ENCODE peak calls at places on chromosomes 11 and 22, in seven cellular contexts. W is CD8-positive, alpha-beta T cell; V is GM23338; U is lung; N is right lobe of liver; Q is osteoblast; Y is suprapubic skin. H is an unnamed sample.

GRCh38 chr11:80722616-80723015 is 1281.8 kb upstream of the TENM4 start:
- DNase-seq in N (no peak), V (no peak), U (no peak), Q (no peak), Y (no peak), W (no peak), H (no peak)

GRCh38 chr22:29756341-29756740 is 10.5 kb downstream of the ZMAT5 start:
- DNase-seq in W (no peak), N (no peak), U (no peak), Y (no peak), V (no peak), Q (no peak), H (no peak)

GRCh38 chr11:15236514-15236913 is 121.8 kb downstream of the INSC start:
- DNase-seq in Y (no peak), V (peak; percentile 16), W (no peak), Q (no peak), U (no peak), N (no peak), H (no peak)

GRCh38 chr11:31106963-31107576 is 262.5 kb downstream of the DCDC1 start:
- DNase-seq in N (peak; percentile 73), W (peak; percentile 41), V (peak; percentile 92), Y (no peak), U (peak; percentile 45), Q (peak; percentile 53), H (peak; percentile 75)

GRCh38 chr11:1224491-1225385 is 1.9 kb downstream of the MUC5B start:
- DNase-seq in W (no peak), Y (peak; percentile 59), N (peak; percentile 39), U (no peak), Q (peak; percentile 64), V (peak; percentile 47), H (peak; percentile 17)

GRCh38 chr22:45963821-45964220 is 13.1 kb downstream of the WNT7B start:
- DNase-seq in W (no peak), N (no peak), Q (peak; percentile 76), V (no peak), Y (no peak), U (no peak), H (no peak)

GRCh38 chr11:20731676-20732075 is 62.3 kb downstream of the NELL1 start:
- DNase-seq in N (no peak), V (no peak), Q (no peak), W (no peak), Y (no peak), U (no peak), H (no peak)

GRCh38 chr11:131111775-131112174 is 195.5 kb upstream of the SNX19 start:
- DNase-seq in Q (no peak), Y (no peak), U (no peak), N (no peak), W (no peak), V (no peak), H (no peak)

GRCh38 chr11:44524751-44525171 is 40.7 kb upstream of the CD82 start:
- DNase-seq in V (no peak), W (no peak), Y (no peak), U (no peak), Q (no peak), N (no peak), H (no peak)

GRCh38 chr11:65503923-65504670 is 5.3 kb downstream of the MALAT1 start:
- DNase-seq in Y (no peak), W (no peak), Q (peak; percentile 10), U (no peak), V (no peak), N (no peak), H (peak; percentile 52)

GRCh38 chr22:34877506-34877905 is 188.5 kb upstream of the ISX start:
- DNase-seq in W (no peak), Q (no peak), V (no peak), U (no peak), N (no peak), Y (no peak), H (no peak)

GRCh38 chr11:63558459-63559157 is 4.6 kb downstream of the PLAAT2 start:
- DNase-seq in W (no peak), Q (no peak), V (no peak), Y (no peak), N (no peak), U (no peak), H (peak; percentile 20)

GRCh38 chr22:46481386-46481785 is 56.0 kb downstream of the CELSR1 start:
- DNase-seq in Y (no peak), N (no peak), W (no peak), U (no peak), V (no peak), Q (no peak), H (no peak)

GRCh38 chr11:2267306-2267861 is 3.0 kb downstream of the ASCL2 start:
- DNase-seq in N (no peak), Y (no peak), V (no peak), W (peak; percentile 5), Q (peak; percentile 82), U (peak; percentile 28), H (no peak)

GRCh38 chr11:74870485-74870884 is 78.4 kb downstream of the XRRA1 start:
- DNase-seq in Y (no peak), W (no peak), Q (peak; percentile 85), N (no peak), U (no peak), V (peak; percentile 78), H (no peak)

GRCh38 chr11:64734786-64735761 is 8.9 kb downstream of the RASGRP2 start:
- DNase-seq in N (peak; percentile 45), V (no peak), Q (no peak), W (no peak), U (no peak), Y (no peak), H (no peak)

GRCh38 chr11:13944016-13944415 is 18.5 kb upstream of the SPON1 start:
- DNase-seq in Y (no peak), N (no peak), Q (no peak), W (no peak), V (no peak), U (no peak), H (no peak)

GRCh38 chr22:41862530-41863266 is 29.8 kb downstream of the SREBF2 start:
- DNase-seq in U (peak; percentile 36), Y (no peak), Q (peak; percentile 89), W (no peak), N (no peak), V (no peak), H (no peak)

GRCh38 chr11:122714021-122714420 is 58.5 kb downstream of the UBASH3B start:
- DNase-seq in Y (no peak), Q (peak; percentile 26), V (no peak), U (no peak), N (no peak), W (no peak), H (no peak)

GRCh38 chr22:42932857-42933782 is 76.0 kb upstream of the ARFGAP3 start:
- DNase-seq in N (peak; percentile 27), W (no peak), Q (peak; percentile 19), Y (peak; percentile 74), U (no peak), V (no peak), H (no peak)

GRCh38 chr22:46758867-46759290 is 3.6 kb upstream of the TBC1D22A start:
- DNase-seq in Q (peak; percentile 86), Y (no peak), U (peak; percentile 78), W (peak; percentile 64), N (no peak), V (peak; percentile 89), H (peak; percentile 71)

GRCh38 chr11:12674936-12675696 is 895 bp downstream of the TEAD1 start:
- DNase-seq in N (peak; percentile 53), Q (peak; percentile 88), U (no peak), Y (peak; percentile 70), W (no peak), V (peak; percentile 47), H (peak; percentile 35)
- H3K4me3 ChIP-seq in N (peak overlapping the region; percentile 53), Q (peak overlapping the region; percentile 85), U (peak overlapping the region; percentile 76), Y (peak overlapping the region; percentile 94), W (no peak overlapping the region), V (peak overlapping the region; percentile 88), H (peak overlapping the region; percentile 57)

GRCh38 chr11:42770444-42771065 is 541.2 kb upstream of the API5 start:
- DNase-seq in W (no peak), N (peak; percentile 40), U (no peak), Q (no peak), V (peak; percentile 48), Y (no peak), H (no peak)
- TF ChIP-seq CTCF in W (no peak), N (peak; percentile 43), U (peak; percentile 21), Q (peak; percentile 19), V (peak; percentile 65), Y (peak; percentile 54), H (peak; percentile 80)

GRCh38 chr22:25383892-25384291 is 164.5 kb downstream of the CRYBB2 start:
- DNase-seq in N (no peak), W (no peak), U (no peak), Y (no peak), V (no peak), Q (no peak), H (no peak)
- H3K4me1 ChIP-seq in N (no peaks in the 10 kb centered on the region), W (peaks cover 28% of the 10 kb centered on the region), U (peaks cover 6% of the 10 kb centered on the region), Y (peaks cover under 1% of the 10 kb centered on the region), V (peaks cover 34% of the 10 kb centered on the region), Q (no peaks in the 10 kb centered on the region), H (no peaks in the 10 kb centered on the region)

GRCh38 chr22:36223504-36223903 is 15.8 kb downstream of the APOL2 start:
- DNase-seq in Y (no peak), U (no peak), V (no peak), W (no peak), N (no peak), Q (no peak), H (no peak)

GRCh38 chr22:36222887-36223450 is 16.4 kb downstream of the APOL2 start:
- DNase-seq in Q (no peak), W (no peak), U (no peak), N (no peak), V (no peak), Y (no peak), H (no peak)

GRCh38 chr22:36226189-36226588 is 13.1 kb downstream of the APOL2 start:
- DNase-seq in N (no peak), Q (no peak), Y (no peak), V (no peak), W (no peak), U (no peak), H (no peak)

GRCh38 chr22:36225333-36225922 is 13.9 kb downstream of the APOL2 start:
- DNase-seq in W (no peak), V (no peak), Y (peak; percentile 29), N (no peak), Q (no peak), U (no peak), H (no peak)

GRCh38 chr22:36224245-36224644 is 15.1 kb downstream of the APOL2 start:
- DNase-seq in Q (no peak), V (no peak), W (no peak), U (no peak), N (no peak), Y (no peak), H (no peak)
- H3K4me3 ChIP-seq in Q (no peak overlapping the region), V (no peak overlapping the region), W (no peak overlapping the region), U (no peak overlapping the region), N (no peak overlapping the region), Y (no peak overlapping the region), H (no peak overlapping the region)